ENCODE peak calls at places on chromosomes 11 and 22, in nine cellular contexts. G, R, Q, Y, W, J, M, I and S are unnamed samples.

GRCh38 chr11:14768789-14769188 is 123.2 kb downstream of the CYP2R1 start:
- DNase-seq in Y (no peak), J (no peak), R (no peak), G (no peak), Q (no peak), W (no peak), I (no peak), M (no peak), S (no peak)

GRCh38 chr11:113395782-113396336 is 8.3 kb downstream of the ANKK1 start:
- DNase-seq in I (no peak), Q (no peak), M (no peak), W (no peak), J (no peak), R (no peak), Y (no peak), G (no peak), S (no peak)

GRCh38 chr11:61948505-61948904 is 1.6 kb upstream of the BEST1 start:
- DNase-seq in M (no peak), G (no peak), Q (no peak), J (no peak), W (no peak), Y (no peak), I (no peak), R (no peak), S (no peak)

GRCh38 chr11:58576792-58577440 is 1.3 kb upstream of the LPXN start:
- DNase-seq in I (no peak), Y (peak), Q (no peak), M (peak), J (peak), G (peak), W (no peak), R (peak), S (peak)

GRCh38 chr22:24410110-24410856 is 17.1 kb upstream of the ADORA2A start:
- DNase-seq in G (no peak), Y (peak), R (no peak), I (no peak), W (no peak), J (peak), M (peak), Q (no peak), S (no peak)

GRCh38 chr11:282171-282570 is 4.0 kb downstream of the NLRP6 start:
- DNase-seq in I (no peak), Y (no peak), Q (no peak), J (no peak), G (peak), M (no peak), W (no peak), R (no peak), S (no peak)

GRCh38 chr22:50444663-50445062 is 30.2 kb downstream of the SBF1 start:
- DNase-seq in Y (peak), W (no peak), J (peak), G (no peak), M (peak), R (no peak), I (no peak), Q (peak), S (no peak)

GRCh38 chr11:95544095-95544795 is 245.3 kb downstream of the FAM76B start:
- DNase-seq in W (no peak), I (no peak), Q (no peak), R (no peak), G (no peak), Y (peak), J (peak), M (peak), S (peak)

GRCh38 chr11:106446961-106447360 is 369.5 kb downstream of the AASDHPPT start:
- DNase-seq in Y (no peak), G (no peak), I (no peak), M (peak), Q (no peak), R (no peak), W (no peak), J (no peak), S (no peak)

GRCh38 chr11:64742940-64743590 is 877 bp downstream of the RASGRP2 start:
- DNase-seq in M (peak), W (peak), R (no peak), I (peak), Q (peak), J (no peak), G (peak), Y (no peak), S (peak)

GRCh38 chr11:129950319-129951034 is 52.2 kb downstream of the PRDM10 start:
- DNase-seq in G (peak), W (peak), R (no peak), Y (peak), I (no peak), J (peak), Q (no peak), M (peak), S (no peak)

GRCh38 chr11:68275721-68276488 is 4.1 kb upstream of the C11orf24 start:
- DNase-seq in R (peak), J (no peak), W (no peak), G (no peak), I (no peak), Q (peak), M (no peak), Y (no peak), S (peak)

GRCh38 chr11:128171496-128171895 is 415.9 kb downstream of the ETS1 start:
- DNase-seq in W (no peak), J (no peak), M (no peak), Y (peak), R (no peak), I (no peak), Q (no peak), G (no peak), S (peak)

GRCh38 chr11:10629431-10630002 is 61.1 kb upstream of the LYVE1 start:
- DNase-seq in W (no peak), G (no peak), Q (no peak), I (no peak), Y (no peak), M (no peak), J (no peak), R (no peak), S (no peak)

GRCh38 chr22:24421428-24421931 is 5.9 kb upstream of the ADORA2A start:
- DNase-seq in I (no peak), M (no peak), Y (no peak), R (peak), G (no peak), J (no peak), W (no peak), Q (peak), S (no peak)

GRCh38 chr22:50695421-50696250 is 23.0 kb downstream of the SHANK3 start:
- DNase-seq in I (no peak), Q (no peak), R (no peak), G (no peak), W (no peak), Y (no peak), M (no peak), J (no peak), S (no peak)

GRCh38 chr11:121141051-121141450 is 40.0 kb downstream of the TECTA start:
- DNase-seq in J (no peak), G (no peak), M (peak), W (no peak), Q (no peak), Y (peak), I (no peak), R (no peak), S (peak)

GRCh38 chr22:49486225-49486624 is 341.4 kb downstream of the BRD1 start:
- DNase-seq in R (no peak), W (no peak), J (no peak), Y (no peak), I (no peak), G (no peak), Q (no peak), M (no peak), S (no peak)

GRCh38 chr11:66848671-66849500 is 5.6 kb downstream of the RCE1 start:
- DNase-seq in R (no peak), G (peak), M (no peak), W (no peak), Y (no peak), I (no peak), J (no peak), Q (no peak), S (no peak)

GRCh38 chr11:71999360-71999759 is 651 bp downstream of the IL18BP start:
- DNase-seq in I (no peak), M (peak), W (no peak), G (no peak), R (no peak), Y (peak), Q (no peak), J (peak), S (no peak)

GRCh38 chr11:13287026-13287425 is 9.4 kb downstream of the BMAL1 start:
- DNase-seq in R (no peak), Q (no peak), I (no peak), W (no peak), J (no peak), G (no peak), M (no peak), Y (no peak), S (no peak)

GRCh38 chr11:48141475-48142100 is 75.0 kb upstream of the OR4B1 start:
- DNase-seq in R (no peak), M (peak), G (no peak), Q (no peak), Y (peak), J (no peak), W (peak), I (no peak), S (no peak)

GRCh38 chr22:24758164-24758799 is 16.2 kb downstream of the PIWIL3 start:
- DNase-seq in I (peak), J (peak), Q (peak), R (peak), W (peak), G (peak), M (peak), Y (peak), S (peak)

GRCh38 chr22:44205713-44206645 is 25.3 kb downstream of the PARVG start:
- DNase-seq in Y (no peak), I (no peak), G (no peak), Q (no peak), J (no peak), W (no peak), M (no peak), R (no peak), S (no peak)

GRCh38 chr11:14248577-14248976 is 110.4 kb downstream of the RRAS2 start:
- DNase-seq in Q (no peak), I (peak), G (no peak), J (no peak), W (no peak), R (no peak), M (no peak), Y (no peak), S (no peak)

GRCh38 chr22:44037519-44038370 is 13.6 kb downstream of the PARVB start:
- DNase-seq in J (peak), R (no peak), I (no peak), G (no peak), M (peak), Y (peak), W (no peak), Q (no peak), S (peak)

GRCh38 chr11:68373810-68374501 is 61.6 kb downstream of the LRP5 start:
- DNase-seq in J (peak), Y (peak), R (peak), G (peak), M (peak), W (peak), I (peak), Q (no peak), S (no peak)

GRCh38 chr11:9565822-9566560 is 7.5 kb upstream of the WEE1 start:
- DNase-seq in R (peak), J (peak), I (no peak), G (peak), Q (peak), M (peak), Y (peak), W (no peak), S (peak)

GRCh38 chr11:26286472-26287066 is 45.4 kb upstream of the ANO3 start:
- DNase-seq in W (no peak), Y (peak), R (peak), M (peak), J (peak), G (no peak), Q (peak), I (peak), S (peak)

GRCh38 chr22:46968848-46969247 is 206.4 kb downstream of the TBC1D22A start:
- DNase-seq in J (no peak), I (no peak), W (no peak), R (no peak), Y (no peak), M (no peak), Q (no peak), G (no peak), S (no peak)
- TF ChIP-seq CTCF in J (no peak), I (no peak), W (no peak), R (no peak), Y (no peak), M (no peak), Q (no peak), G (no peak), S (no peak)

GRCh38 chr22:46087816-46088277 is 62.5 kb upstream of the PPARA start:
- DNase-seq in M (peak), J (peak), Q (peak), R (no peak), W (peak), I (peak), G (peak), Y (peak), S (no peak)
- TF ChIP-seq CTCF in M (no peak), J (no peak), Q (no peak), R (no peak), W (no peak), I (no peak), G (no peak), Y (no peak), S (no peak)

DNA sequence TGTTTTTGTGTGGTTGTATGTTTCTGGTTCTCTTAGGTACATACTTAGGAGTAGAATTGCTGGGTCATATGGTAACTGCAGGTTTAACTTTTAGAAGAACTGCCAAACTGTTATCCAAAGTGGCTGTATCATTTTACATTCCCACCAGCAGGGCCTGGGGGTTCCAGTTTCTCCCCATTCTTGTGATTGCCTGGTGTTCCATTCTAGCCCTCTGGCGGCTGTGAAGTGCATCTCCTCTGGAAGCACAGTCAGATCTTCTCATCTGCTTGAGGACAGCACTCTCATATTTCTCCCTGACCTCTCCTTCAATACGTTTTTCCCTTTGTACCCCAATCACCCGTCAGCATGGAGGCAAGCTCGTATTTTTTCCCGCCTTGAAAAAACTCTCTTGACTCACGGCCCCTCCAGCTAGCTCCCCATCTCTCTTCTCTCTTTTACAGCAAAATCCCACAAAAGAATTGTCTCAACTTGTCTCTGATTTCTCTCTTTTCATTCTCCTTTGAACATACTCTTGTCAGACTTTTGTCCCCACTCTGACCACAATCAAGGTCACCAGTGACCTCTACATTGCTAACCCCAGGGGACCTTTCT is 56.8 kb upstream of the THY1 start:
- DNase-seq in M (peak), I (no peak), G (no peak), J (peak), Q (no peak), Y (peak), W (no peak), R (peak), S (no peak)
- TF ChIP-seq CTCF in M (peak), I (peak), G (no peak), J (peak), Q (no peak), Y (peak), W (peak), R (peak), S (no peak)

GRCh38 chr11:77413850-77414249 is 60.0 kb downstream of the PAK1 start:
- DNase-seq in R (no peak), M (no peak), Y (no peak), W (no peak), G (no peak), Q (no peak), J (no peak), I (no peak), S (no peak)
- TF ChIP-seq CTCF in R (peak), M (no peak), Y (no peak), W (no peak), G (no peak), Q (no peak), J (no peak), I (no peak), S (no peak)

GRCh38 chr11:63671322-63672155 is at the start of gene ATL3:
- DNase-seq in J (peak), Q (peak), G (peak), W (peak), Y (peak), M (peak), R (no peak), I (peak), S (peak)
- TF ChIP-seq CTCF in J (no peak), Q (no peak), G (no peak), W (peak), Y (no peak), M (no peak), R (no peak), I (no peak), S (no peak)

GRCh38 chr11:45233121-45233803 is 52.9 kb downstream of the SYT13 start:
- DNase-seq in M (peak), Q (peak), J (peak), W (peak), G (peak), I (peak), R (peak), Y (peak), S (peak)
- TF ChIP-seq CTCF in M (peak), Q (peak), J (peak), W (peak), G (peak), I (peak), R (peak), Y (peak), S (peak)

DNA sequence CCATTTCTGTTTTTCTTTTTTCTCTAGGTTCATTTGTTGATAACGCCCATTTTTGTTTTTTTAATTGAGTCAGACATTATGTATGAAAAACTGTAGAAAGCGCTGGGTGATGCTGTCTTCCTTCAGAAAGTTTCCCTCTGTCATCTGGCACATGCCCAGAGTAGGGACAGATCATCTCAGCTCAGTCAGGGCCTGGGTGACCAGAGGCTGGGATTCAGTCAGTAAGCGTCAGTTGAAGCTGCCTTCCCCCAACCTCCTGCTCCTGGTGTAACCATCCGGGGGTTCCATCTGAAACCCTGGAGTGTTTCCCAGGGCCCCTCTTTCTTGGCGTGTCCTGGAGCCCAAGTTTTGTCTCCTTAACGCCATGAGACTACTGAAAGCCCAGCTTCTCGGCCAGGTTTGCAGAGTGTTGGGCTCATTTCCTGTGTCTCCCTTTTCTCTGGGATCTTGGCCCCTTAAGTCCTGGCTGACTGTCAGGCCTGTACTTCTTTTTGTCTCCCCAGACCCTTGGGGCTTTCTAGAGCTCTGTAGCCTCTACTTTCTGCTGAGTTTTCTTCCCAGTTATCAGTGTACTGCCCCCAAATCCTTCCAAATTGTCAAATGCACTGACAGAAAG is 10.7 kb downstream of the PPFIA1 start:
- DNase-seq in Q (no peak), G (no peak), J (peak), I (no peak), W (peak), R (no peak), M (peak), Y (peak), S (no peak)
- TF ChIP-seq CTCF in Q (no peak), G (no peak), J (no peak), I (no peak), W (no peak), R (no peak), M (no peak), Y (peak), S (no peak)